ENCODE peak calls at places on chromosomes 12 and 14, in eight cellular contexts. G is Caki2; C is transverse colon; T is left cardiac atrium; O is activated CD4-positive, alpha-beta T cell treated with anti-CD3 and anti-CD28 coated beads for 48 hours; U is NCI-H510A treated with DMSO at 0.1 percent for 48 hours; D is brain microvascular endothelial cell; M is brain pericyte. X is an unnamed sample.

GRCh38 chr12:7486512-7486911 is 17.1 kb downstream of the CD163 start:
- DNase-seq in G (no peak), C (no peak), T (no peak), O (no peak), U (no peak), D (no peak), M (no peak), X (no peak)

GRCh38 chr12:95463019-95463418 is 10.9 kb upstream of the METAP2 start:
- DNase-seq in G (no peak), C (no peak), T (no peak), O (no peak), U (no peak), D (no peak), M (no peak), X (no peak)

GRCh38 chr12:13941258-13942249 is 39.8 kb downstream of the GRIN2B start:
- DNase-seq in G (peak; percentile 95), C (peak; percentile 78), T (peak; percentile 33), O (peak; percentile 31), U (no peak), D (peak; percentile 17), M (no peak), X (no peak)

GRCh38 chr14:66165337-66165736 is 320.8 kb upstream of the CCDC196 start:
- DNase-seq in G (no peak), C (no peak), T (no peak), O (no peak), U (no peak), D (no peak), M (no peak), X (no peak)

GRCh38 chr12:14884458-14884878 is 1.2 kb downstream of the MGP start:
- DNase-seq in G (peak; percentile 8), C (peak; percentile 83), T (peak; percentile 91), O (peak; percentile 82), U (peak; percentile 60), D (peak; percentile 91), M (peak; percentile 59), X (no peak)

GRCh38 chr12:31749024-31749704 is 20.3 kb upstream of the AMN1 start:
- DNase-seq in G (peak; percentile 98), C (peak; percentile 86), T (no peak), O (peak; percentile 77), U (peak; percentile 72), D (peak; percentile 93), M (no peak), X (no peak)

GRCh38 chr12:66236969-66237368 is 48.0 kb downstream of the IRAK3 start:
- DNase-seq in G (no peak), C (no peak), T (no peak), O (no peak), U (no peak), D (no peak), M (no peak), X (no peak)

GRCh38 chr14:28763914-28764848 is 2.4 kb upstream of the FOXG1 start:
- DNase-seq in G (no peak), C (no peak), T (no peak), O (no peak), U (peak; percentile 91), D (no peak), M (no peak), X (no peak)

GRCh38 chr14:63452796-63453195 is 90.4 kb downstream of the PPP2R5E start:
- DNase-seq in G (no peak), C (no peak), T (no peak), O (no peak), U (no peak), D (no peak), M (no peak), X (no peak)

GRCh38 chr14:50600849-50601248 is 40.9 kb downstream of the ATL1 start:
- DNase-seq in G (peak; percentile 30), C (no peak), T (no peak), O (no peak), U (peak; percentile 42), D (no peak), M (no peak), X (no peak)

GRCh38 chr14:35406090-35406489 is 1.5 kb upstream of the NFKBIA start:
- DNase-seq in G (no peak), C (no peak), T (no peak), O (no peak), U (no peak), D (no peak), M (no peak), X (no peak)

GRCh38 chr14:64696355-64696844 is 7.8 kb upstream of the PLEKHG3 start:
- DNase-seq in G (no peak), C (peak; percentile 70), T (no peak), O (no peak), U (no peak), D (no peak), M (no peak), X (no peak)

GRCh38 chr12:124609041-124609984 is 41.9 kb upstream of the NCOR2 start:
- DNase-seq in G (peak; percentile 24), C (peak; percentile 98), T (peak; percentile 81), O (peak; percentile 78), U (peak; percentile 99), D (no peak), M (no peak), X (peak; percentile 87)

GRCh38 chr12:6356374-6356820 is 14.5 kb upstream of the TNFRSF1A start:
- DNase-seq in G (no peak), C (no peak), T (no peak), O (no peak), U (no peak), D (no peak), M (no peak), X (no peak)

GRCh38 chr14:37816135-37816534 is 220.7 kb downstream of the TTC6 start:
- DNase-seq in G (no peak), C (no peak), T (no peak), O (no peak), U (no peak), D (no peak), M (no peak), X (no peak)

GRCh38 chr12:37547611-37548010 is 769.0 kb upstream of the ALG10B start:
- DNase-seq in G (no peak), C (no peak), T (no peak), O (no peak), U (peak; percentile 8), D (no peak), M (no peak), X (no peak)

GRCh38 chr12:121516437-121517011 is 64.3 kb downstream of the KDM2B start:
- DNase-seq in G (no peak), C (no peak), T (no peak), O (no peak), U (no peak), D (no peak), M (no peak), X (no peak)

GRCh38 chr12:55039761-55040160 is 20.0 kb downstream of the NEUROD4 start:
- DNase-seq in G (no peak), C (no peak), T (no peak), O (no peak), U (no peak), D (no peak), M (no peak), X (no peak)

GRCh38 chr12:97452230-97452629 is 10.4 kb upstream of the RMST start:
- DNase-seq in G (no peak), C (no peak), T (no peak), O (no peak), U (no peak), D (no peak), M (no peak), X (no peak)

GRCh38 chr12:98401427-98401826 is 114.0 kb upstream of the TMPO start:
- DNase-seq in G (peak; percentile 96), C (no peak), T (no peak), O (no peak), U (no peak), D (no peak), M (no peak), X (no peak)

GRCh38 chr14:80523518-80524117 is 312.3 kb upstream of the DIO2 start:
- DNase-seq in G (no peak), C (no peak), T (no peak), O (no peak), U (no peak), D (no peak), M (no peak), X (no peak)

GRCh38 chr12:109656681-109657262 is 56.9 kb upstream of the FAM222A start:
- DNase-seq in G (no peak), C (no peak), T (no peak), O (no peak), U (no peak), D (no peak), M (no peak), X (no peak)

GRCh38 chr12:107568718-107569117 is 116.9 kb upstream of the PWP1 start:
- DNase-seq in G (no peak), C (no peak), T (no peak), O (no peak), U (no peak), D (no peak), M (no peak), X (no peak)

GRCh38 chr14:76926521-76927251 is 100.5 kb downstream of the LRRC74A start:
- DNase-seq in G (no peak), C (no peak), T (peak; percentile 73), O (peak; percentile 62), U (no peak), D (peak; percentile 54), M (no peak), X (no peak)

GRCh38 chr14:93150227-93151206 is 34.2 kb downstream of the MOAP1 start:
- DNase-seq in G (peak; percentile 71), C (peak; percentile 73), T (no peak), O (no peak), U (no peak), D (no peak), M (no peak), X (no peak)

X was measured in type B pancreatic cell.